ENCODE peak calls at places on chromosome 11, in ten cellular contexts. G is pancreas, V is stomach, S is body of pancreas, T is testis, O is bronchial epithelial cell, B is psoas muscle, J is endodermal cell, C is neural progenitor cell, I is PC-3. A is an unnamed sample.

GRCh38 chr11:99410636-99411035 is 389.9 kb downstream of the CNTN5 start:
- DNase-seq in G (no peak), V (no peak), S (no peak), T (no peak), O (no peak), B (no peak), J (no peak), C (no peak), I (no peak), A (no peak)

GRCh38 chr11:57781529-57781943 is 19.9 kb downstream of the CTNND1 start:
- DNase-seq in G (peak; percentile 82), V (peak; percentile 88), S (peak; percentile 82), T (peak; percentile 58), O (peak; percentile 94), B (no peak), J (peak; percentile 94), C (peak; percentile 47), I (peak; percentile 96), A (no peak)

GRCh38 chr11:122172352-122173073 is 56.5 kb upstream of the BLID start:
- DNase-seq in G (no peak), V (no peak), S (no peak), T (no peak), O (no peak), B (no peak), J (no peak), C (no peak), I (peak; percentile 79), A (no peak)

GRCh38 chr11:61164610-61165424 is 3.6 kb upstream of the VPS37C start:
- DNase-seq in G (no peak), V (peak; percentile 35), S (no peak), T (no peak), O (peak; percentile 16), B (no peak), J (no peak), C (no peak), I (no peak), A (no peak)

GRCh38 chr11:46672381-46672839 is 28.0 kb downstream of the ARHGAP1 start:
- DNase-seq in G (no peak), V (no peak), S (no peak), T (no peak), O (no peak), B (no peak), J (no peak), C (no peak), I (no peak), A (no peak)

GRCh38 chr11:60767388-60767811 is 10.7 kb downstream of the MS4A15 start:
- DNase-seq in G (no peak), V (no peak), S (no peak), T (peak; percentile 49), O (no peak), B (no peak), J (peak; percentile 86), C (peak; percentile 52), I (no peak), A (no peak)

GRCh38 chr11:38598413-38598812 is 2000.4 kb upstream of the RAG2 start:
- DNase-seq in G (no peak), V (no peak), S (no peak), T (no peak), O (no peak), B (no peak), J (no peak), C (peak; percentile 67), I (no peak), A (no peak)

GRCh38 chr11:56988614-56989013 is at the start of gene OR5AK2:
- DNase-seq in G (no peak), V (no peak), S (no peak), T (no peak), O (no peak), B (no peak), J (no peak), C (no peak), I (no peak), A (no peak)

GRCh38 chr11:1880746-1881441 is 10.8 kb downstream of the PRR33 start:
- DNase-seq in G (no peak), V (no peak), S (no peak), T (no peak), O (no peak), B (no peak), J (no peak), C (no peak), I (no peak), A (no peak)

GRCh38 chr11:1877211-1878133 is 14.2 kb downstream of the PRR33 start:
- DNase-seq in G (peak; percentile 89), V (peak; percentile 61), S (peak; percentile 44), T (no peak), O (peak; percentile 23), B (peak; percentile 62), J (no peak), C (no peak), I (peak; percentile 8), A (no peak)

GRCh38 chr11:1879941-1880720 is 11.6 kb downstream of the PRR33 start:
- DNase-seq in G (peak; percentile 74), V (no peak), S (no peak), T (peak; percentile 60), O (no peak), B (peak; percentile 85), J (no peak), C (no peak), I (no peak), A (no peak)

GRCh38 chr11:1878134-1879031 is 13.3 kb downstream of the PRR33 start:
- DNase-seq in G (peak; percentile 60), V (no peak), S (peak; percentile 11), T (peak; percentile 42), O (no peak), B (peak; percentile 54), J (no peak), C (no peak), I (no peak), A (no peak)

DNA sequence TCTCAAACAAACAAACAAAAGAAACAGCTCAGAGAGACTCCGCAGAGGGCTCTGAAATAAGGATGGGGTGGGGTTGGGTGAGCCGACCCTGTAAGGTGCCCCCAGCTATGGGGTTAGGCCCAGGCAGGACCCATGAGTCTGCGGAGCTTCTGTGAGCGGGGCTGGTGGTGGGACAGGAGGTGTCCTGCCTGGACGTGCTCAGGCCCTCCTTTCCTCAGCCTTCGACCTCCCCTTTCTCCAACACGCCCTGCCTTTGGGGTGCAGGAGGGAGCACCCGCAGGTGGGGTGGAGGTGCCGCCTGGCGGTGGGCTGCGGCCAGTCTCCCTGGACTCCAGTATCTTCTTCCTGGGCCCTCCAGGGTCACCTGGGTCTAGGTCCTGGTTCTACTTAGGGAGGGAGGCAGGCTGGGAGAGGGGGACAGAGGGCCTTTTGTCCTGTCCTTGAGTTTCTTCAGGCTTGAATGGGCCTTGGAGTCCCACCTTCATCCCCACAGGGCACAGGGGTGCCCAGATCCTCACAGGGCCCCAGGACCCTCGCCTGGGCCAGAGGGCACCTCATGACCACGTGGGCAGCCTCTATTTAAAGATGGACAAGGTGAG is 12.3 kb downstream of the PRR33 start:
- DNase-seq in G (no peak), V (no peak), S (no peak), T (no peak), O (no peak), B (no peak), J (no peak), C (no peak), I (no peak), A (no peak)
- TF ChIP-seq CTCF in G (no peak), V (no peak), S (no peak), T (no peak), O (no peak), B (no peak), J (no peak), C (no peak), I (no peak), A (no peak)

GRCh38 chr11:130442728-130443127 is 5.7 kb upstream of the ADAMTS15 start:
- DNase-seq in G (no peak), V (no peak), S (no peak), T (no peak), O (no peak), B (no peak), J (no peak), C (no peak), I (no peak), A (no peak)

GRCh38 chr11:130439160-130439519 is 9.3 kb upstream of the ADAMTS15 start:
- DNase-seq in G (no peak), V (no peak), S (no peak), T (no peak), O (no peak), B (no peak), J (no peak), C (no peak), I (no peak), A (no peak)

GRCh38 chr11:130439876-130440275 is 8.6 kb upstream of the ADAMTS15 start:
- DNase-seq in G (no peak), V (no peak), S (no peak), T (no peak), O (no peak), B (no peak), J (no peak), C (no peak), I (no peak), A (no peak)

GRCh38 chr11:130437848-130438247 is 9.4 kb upstream of the ADAMTS8 start:
- DNase-seq in G (no peak), V (no peak), S (no peak), T (no peak), O (peak; percentile 95), B (no peak), J (no peak), C (no peak), I (no peak), A (no peak)

DNA sequence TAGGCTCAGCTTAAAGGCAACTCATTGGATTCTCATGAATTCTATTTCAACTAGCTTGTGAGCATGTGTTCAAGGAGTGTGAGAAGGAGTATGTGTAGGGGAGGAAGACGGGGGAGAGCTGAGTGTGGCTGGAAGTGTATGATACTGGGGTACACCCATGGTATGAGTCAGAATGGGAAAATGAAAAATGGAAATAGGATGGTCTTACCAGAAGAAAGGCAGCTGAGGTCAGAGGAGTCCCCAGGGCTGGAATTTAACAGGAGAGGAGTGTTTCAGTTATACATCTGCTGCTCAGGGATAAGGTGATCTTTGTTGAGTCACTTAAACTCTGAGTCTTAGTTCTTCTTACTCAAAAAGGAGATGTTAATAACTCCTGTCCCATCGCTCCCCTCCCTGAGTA is 6.7 kb upstream of the ADAMTS15 start:
- DNase-seq in G (no peak), V (no peak), S (no peak), T (no peak), O (no peak), B (no peak), J (no peak), C (no peak), I (no peak), A (no peak)
- H3K27me3 ChIP-seq in G (no peaks in the 10 kb centered on the region), V (no peaks in the 10 kb centered on the region), S (no peaks in the 10 kb centered on the region), T (no peaks in the 10 kb centered on the region), O (no peaks in the 10 kb centered on the region), B (no peaks in the 10 kb centered on the region), J (peaks cover 2% of the 10 kb centered on the region), C (peaks cover 21% of the 10 kb centered on the region), I (no peaks in the 10 kb centered on the region), A (no peaks in the 10 kb centered on the region)

GRCh38 chr11:14642873-14643696 is 519 bp upstream of the PDE3B start:
- DNase-seq in G (no peak), V (no peak), S (no peak), T (no peak), O (no peak), B (no peak), J (peak; percentile 44), C (peak; percentile 5), I (no peak), A (no peak)

GRCh38 chr11:14641801-14642200 is 1.8 kb upstream of the PDE3B start:
- DNase-seq in G (no peak), V (no peak), S (no peak), T (no peak), O (no peak), B (no peak), J (no peak), C (no peak), I (no peak), A (no peak)

GRCh38 chr11:14643697-14644395 is at the start of gene PDE3B:
- DNase-seq in G (peak; percentile 93), V (peak; percentile 84), S (peak; percentile 88), T (peak; percentile 88), O (peak; percentile 7), B (peak; percentile 68), J (peak; percentile 94), C (peak; percentile 92), I (peak; percentile 27), A (peak; percentile 88)

GRCh38 chr11:14644396-14645246 is 1.0 kb downstream of the PDE3B start:
- DNase-seq in G (peak; percentile 82), V (peak; percentile 34), S (peak; percentile 51), T (peak; percentile 50), O (peak; percentile 7), B (peak; percentile 18), J (peak; percentile 84), C (peak; percentile 65), I (no peak), A (peak; percentile 11)

GRCh38 chr11:14642453-14642852 is 1.2 kb upstream of the PDE3B start:
- DNase-seq in G (no peak), V (no peak), S (no peak), T (no peak), O (no peak), B (no peak), J (no peak), C (no peak), I (no peak), A (no peak)
- H3K4me3 ChIP-seq in G (no peak overlapping the region), V (peak overlapping the region; percentile 90), S (no peak overlapping the region), T (peak overlapping the region; percentile 96), O (no peak overlapping the region), B (no peak overlapping the region), J (peak overlapping the region; percentile 90), C (peak overlapping the region; percentile 98), I (no peak overlapping the region), A (no peak overlapping the region)

GRCh38 chr11:83088965-83089364 is 17.3 kb upstream of the RAB30 start:
- DNase-seq in G (no peak), V (no peak), S (no peak), T (no peak), O (no peak), B (no peak), J (no peak), C (no peak), I (no peak), A (no peak)

GRCh38 chr11:83092488-83093384 is 21.0 kb upstream of the RAB30 start:
- DNase-seq in G (no peak), V (peak; percentile 78), S (peak; percentile 74), T (no peak), O (peak; percentile 67), B (peak; percentile 28), J (no peak), C (no peak), I (peak; percentile 96), A (no peak)

DNA sequence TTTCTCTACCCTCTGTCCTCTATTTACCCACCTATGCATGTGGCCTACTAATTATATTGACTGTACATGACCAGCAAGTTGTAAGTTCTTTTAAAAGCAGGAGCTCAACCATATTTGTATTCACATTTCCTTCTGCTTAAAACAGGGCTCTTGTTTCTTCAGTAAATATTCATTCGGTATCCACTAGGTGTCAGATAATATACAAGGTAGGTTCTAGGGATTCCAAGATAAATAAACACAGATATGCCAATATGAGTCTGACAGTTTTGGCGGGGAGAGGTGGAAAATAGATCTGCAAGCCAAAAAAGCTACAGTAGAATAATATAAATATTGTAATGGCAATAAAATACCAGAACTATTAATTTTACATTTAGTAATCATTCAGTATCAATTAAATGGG is 15.3 kb upstream of the RAB30 start:
- DNase-seq in G (no peak), V (no peak), S (no peak), T (no peak), O (peak; percentile 48), B (no peak), J (no peak), C (no peak), I (peak; percentile 62), A (no peak)
- TF ChIP-seq CTCF in G (no peak), V (peak; percentile 30), S (peak; percentile 51), T (no peak), O (no peak), B (peak; percentile 26), J (peak; percentile 44), C (no peak), I (peak; percentile 69), A (no peak)

A was measured in dorsolateral prefrontal cortex.